ENCODE peak calls at places on chromosomes 11 and 22, in eight cellular contexts. J, C, N, Y, K, Q, R and H are unnamed samples.

GRCh38 chr11:132177106-132177505 is 806.7 kb downstream of the NTM start:
- DNase-seq in J (no peak), C (peak), N (no peak), Y (no peak), K (no peak), Q (peak), R (no peak), H (no peak)

GRCh38 chr11:72635931-72636330 is 38.3 kb downstream of the PDE2A start:
- DNase-seq in J (no peak), C (no peak), N (no peak), Y (no peak), K (no peak), Q (no peak), R (no peak), H (no peak)

GRCh38 chr22:28025866-28026575 is 107.0 kb upstream of the PITPNB start:
- DNase-seq in J (no peak), C (no peak), N (no peak), Y (no peak), K (peak), Q (no peak), R (peak), H (no peak)

GRCh38 chr11:67288198-67288451 is 978 bp upstream of the ANKRD13D start:
- DNase-seq in J (no peak), C (no peak), N (no peak), Y (no peak), K (no peak), Q (no peak), R (no peak), H (no peak)

GRCh38 chr22:38872831-38873248 is 824 bp upstream of the CBX6 start:
- DNase-seq in J (no peak), C (no peak), N (peak), Y (peak), K (no peak), Q (peak), R (peak), H (peak)

GRCh38 chr11:69721061-69721460 is 17.2 kb upstream of the FGF19 start:
- DNase-seq in J (no peak), C (no peak), N (no peak), Y (no peak), K (no peak), Q (no peak), R (no peak), H (no peak)

GRCh38 chr11:119583585-119583984 is 145.4 kb downstream of the NECTIN1 start:
- DNase-seq in J (no peak), C (no peak), N (no peak), Y (no peak), K (no peak), Q (no peak), R (no peak), H (no peak)

GRCh38 chr11:47587733-47588326 is 1.4 kb downstream of the FAM180B start:
- DNase-seq in J (no peak), C (no peak), N (no peak), Y (no peak), K (no peak), Q (no peak), R (no peak), H (no peak)

GRCh38 chr22:38982008-38982927 is at the start of gene APOBEC3B:
- DNase-seq in J (peak), C (peak), N (peak), Y (peak), K (peak), Q (peak), R (peak), H (peak)

GRCh38 chr11:79512706-79513469 is 72.1 kb upstream of the TENM4 start:
- DNase-seq in J (no peak), C (no peak), N (no peak), Y (no peak), K (no peak), Q (no peak), R (no peak), H (no peak)

GRCh38 chr11:18705651-18706281 is 7.2 kb downstream of the TMEM86A start:
- DNase-seq in J (no peak), C (no peak), N (peak), Y (peak), K (no peak), Q (peak), R (peak), H (peak)

GRCh38 chr11:71240865-71241691 is 11.3 kb downstream of the SHANK2 start:
- DNase-seq in J (no peak), C (peak), N (peak), Y (no peak), K (peak), Q (no peak), R (peak), H (no peak)

DNA sequence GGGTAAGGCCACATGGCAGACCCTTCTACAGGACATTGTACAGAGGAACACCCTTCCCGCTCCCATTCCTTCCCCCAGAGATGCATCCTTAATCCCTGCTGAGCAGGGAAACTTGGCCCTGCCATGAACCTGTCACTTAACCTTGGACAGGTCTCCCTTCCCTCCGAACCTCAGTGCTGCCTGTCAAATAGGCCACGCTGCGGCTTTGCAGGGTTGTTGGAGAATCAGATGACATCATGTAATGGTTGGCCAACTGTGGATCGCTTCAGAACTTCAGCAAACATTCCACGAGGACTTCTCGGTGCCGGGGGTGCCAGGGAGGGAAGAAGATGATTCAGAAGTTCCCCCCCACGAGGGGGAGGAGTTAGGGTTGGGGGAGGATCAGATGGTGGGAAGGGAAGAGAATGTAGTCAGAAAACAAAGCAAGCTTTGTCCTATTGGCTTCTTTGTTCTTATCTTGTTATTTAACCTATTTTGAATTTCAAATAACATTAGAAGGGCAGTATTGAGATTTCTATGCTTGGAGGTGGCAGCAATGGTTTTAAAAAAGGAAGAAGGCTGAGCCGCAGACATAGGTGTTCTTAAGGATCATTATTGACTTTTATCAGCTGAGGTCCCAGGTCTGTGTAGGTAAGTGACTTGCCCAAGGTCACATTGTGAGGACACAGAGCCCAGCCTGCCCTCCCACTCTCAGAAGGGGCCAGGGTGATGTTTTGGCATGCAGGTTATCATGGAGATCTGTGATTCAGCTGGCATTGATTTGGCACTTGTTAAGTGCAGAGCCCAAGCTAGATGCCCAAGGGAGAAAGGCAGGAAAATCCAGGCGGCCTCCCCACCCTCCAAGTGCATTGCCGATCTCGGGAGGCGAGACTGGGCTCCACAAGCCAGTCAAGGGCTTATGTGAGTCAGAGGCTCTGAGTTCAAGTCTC is 3.1 kb downstream of the CDC42EP1 start:
- DNase-seq in J (peak), C (peak), N (peak), Y (peak), K (peak), Q (peak), R (peak), H (peak)
- H3K4me3 ChIP-seq in J (peak), C (peak), N (no peak), Y (peak), K (no peak), Q (peak), R (peak), H (no peak)

DNA sequence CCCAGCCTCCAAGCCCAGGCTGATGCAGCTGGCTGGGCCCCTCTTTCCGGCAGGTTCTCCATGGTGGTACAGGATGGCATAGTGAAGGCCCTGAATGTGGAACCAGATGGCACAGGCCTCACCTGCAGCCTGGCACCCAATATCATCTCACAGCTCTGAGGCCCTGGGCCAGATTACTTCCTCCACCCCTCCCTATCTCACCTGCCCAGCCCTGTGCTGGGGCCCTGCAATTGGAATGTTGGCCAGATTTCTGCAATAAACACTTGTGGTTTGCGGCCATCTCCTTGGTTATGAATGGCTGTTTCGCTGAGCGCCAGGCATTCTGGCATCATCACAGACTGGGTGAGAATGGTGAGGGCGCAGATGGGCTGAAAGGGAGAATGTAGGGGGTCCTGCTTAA is 3.6 kb downstream of the PRDX5 start:
- DNase-seq in J (no peak), C (no peak), N (peak), Y (no peak), K (no peak), Q (no peak), R (peak), H (peak)
- TF ChIP-seq POLR2A in J (no peak), C (no peak), N (peak), Y (no peak), K (no peak), Q (no peak), R (no peak), H (no peak)

DNA sequence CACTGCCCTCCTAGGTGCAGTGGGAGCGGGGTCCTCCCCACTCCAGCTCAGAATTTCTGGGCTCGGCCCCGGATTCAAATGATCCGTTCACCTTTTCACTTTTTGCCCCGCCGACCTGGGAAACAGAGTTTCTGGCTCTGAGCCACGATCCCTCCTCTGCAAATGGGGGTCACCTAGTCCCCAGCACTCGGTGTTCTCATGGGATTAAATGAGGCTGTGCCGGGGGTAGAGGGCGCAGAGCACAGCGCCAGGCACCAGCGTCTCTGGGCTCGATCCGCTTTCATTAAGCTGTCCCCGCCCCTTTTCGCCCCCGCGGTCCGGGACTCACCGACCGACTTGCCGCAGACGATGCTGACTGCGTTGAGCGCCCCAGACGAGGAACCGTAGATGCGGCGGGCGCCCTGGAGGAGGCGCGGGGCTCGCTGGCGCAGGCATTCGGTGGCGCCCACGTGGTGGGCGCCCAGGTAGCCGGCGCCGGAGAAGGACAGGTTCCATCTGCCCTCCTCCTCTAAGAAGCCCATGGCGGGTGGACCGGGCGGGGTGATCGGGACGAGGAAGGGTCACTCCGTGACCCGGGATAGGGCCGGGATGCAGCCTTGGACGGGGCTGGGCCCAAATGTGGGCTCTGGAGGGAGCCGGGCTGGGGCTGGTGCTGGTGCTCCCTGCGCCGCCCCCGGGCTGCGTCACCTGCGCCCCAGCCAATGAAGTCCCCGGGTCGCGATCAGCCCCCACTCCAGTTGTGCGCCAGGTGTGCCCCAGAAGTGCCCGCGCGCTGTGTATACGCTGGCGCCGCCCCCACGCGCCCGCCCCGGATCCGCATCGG is at the start of gene PNPLA5:
- DNase-seq in J (no peak), C (no peak), N (no peak), Y (no peak), K (no peak), Q (no peak), R (no peak), H (no peak)
- H3K4me3 ChIP-seq in J (peak), C (no peak), N (no peak), Y (no peak), K (peak), Q (no peak), R (no peak), H (no peak)

DNA sequence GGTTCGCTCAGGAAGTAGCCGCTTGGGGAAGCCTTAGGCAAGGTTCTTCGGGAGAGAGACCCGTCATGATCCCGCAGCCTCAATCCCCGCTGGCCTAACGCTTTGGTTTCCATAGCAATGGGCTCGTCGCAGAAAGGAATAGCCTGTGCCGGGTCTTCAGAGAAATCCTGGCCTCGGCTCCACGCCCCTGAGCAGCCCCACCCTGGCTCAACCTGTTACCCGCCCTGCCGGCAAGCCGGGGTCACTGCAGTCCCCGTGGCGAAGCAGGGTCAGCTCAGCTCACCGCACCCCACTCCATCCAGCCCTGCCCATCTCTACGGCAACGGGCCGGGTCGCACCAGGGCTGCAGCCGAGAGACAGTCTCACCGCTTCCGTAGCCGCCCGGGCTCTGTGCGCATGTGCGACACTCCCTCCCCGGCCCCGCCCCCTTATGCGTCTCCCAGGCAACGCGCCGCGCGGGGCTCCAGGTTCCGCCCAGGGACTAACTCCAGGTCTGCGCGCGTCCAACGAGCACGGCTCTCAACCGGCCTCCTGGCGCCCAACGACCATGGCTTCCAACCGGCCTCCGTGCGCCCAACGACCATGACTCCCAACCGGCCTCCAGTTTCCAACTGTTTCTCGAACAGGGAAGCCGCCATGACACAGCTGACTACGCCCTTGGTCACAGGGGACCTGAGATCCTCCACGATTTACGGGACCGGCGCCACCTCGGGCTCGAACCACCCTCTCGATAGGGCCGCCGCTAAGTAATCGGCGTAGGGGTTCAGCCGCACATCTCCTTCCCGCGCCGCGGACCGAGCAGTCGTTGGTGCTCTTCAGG is at the start of gene DUSP18:
- DNase-seq in J (peak), C (peak), N (peak), Y (peak), K (peak), Q (peak), R (peak), H (peak)
- TF ChIP-seq POLR2A in J (peak), C (no peak), N (peak), Y (peak), K (no peak), Q (peak), R (peak), H (peak)

GRCh38 chr11:13287681-13288080 is 10.1 kb downstream of the BMAL1 start:
- DNase-seq in J (no peak), C (no peak), N (no peak), Y (no peak), K (no peak), Q (no peak), R (no peak), H (no peak)

GRCh38 chr11:13289081-13289480 is 11.5 kb downstream of the BMAL1 start:
- DNase-seq in J (no peak), C (no peak), N (no peak), Y (no peak), K (no peak), Q (no peak), R (no peak), H (no peak)

GRCh38 chr11:13287026-13287425 is 9.4 kb downstream of the BMAL1 start:
- DNase-seq in J (no peak), C (no peak), N (no peak), Y (no peak), K (no peak), Q (no peak), R (no peak), H (no peak)

GRCh38 chr11:13290221-13290980 is 12.8 kb downstream of the BMAL1 start:
- DNase-seq in J (no peak), C (no peak), N (no peak), Y (no peak), K (peak), Q (no peak), R (no peak), H (no peak)

DNA sequence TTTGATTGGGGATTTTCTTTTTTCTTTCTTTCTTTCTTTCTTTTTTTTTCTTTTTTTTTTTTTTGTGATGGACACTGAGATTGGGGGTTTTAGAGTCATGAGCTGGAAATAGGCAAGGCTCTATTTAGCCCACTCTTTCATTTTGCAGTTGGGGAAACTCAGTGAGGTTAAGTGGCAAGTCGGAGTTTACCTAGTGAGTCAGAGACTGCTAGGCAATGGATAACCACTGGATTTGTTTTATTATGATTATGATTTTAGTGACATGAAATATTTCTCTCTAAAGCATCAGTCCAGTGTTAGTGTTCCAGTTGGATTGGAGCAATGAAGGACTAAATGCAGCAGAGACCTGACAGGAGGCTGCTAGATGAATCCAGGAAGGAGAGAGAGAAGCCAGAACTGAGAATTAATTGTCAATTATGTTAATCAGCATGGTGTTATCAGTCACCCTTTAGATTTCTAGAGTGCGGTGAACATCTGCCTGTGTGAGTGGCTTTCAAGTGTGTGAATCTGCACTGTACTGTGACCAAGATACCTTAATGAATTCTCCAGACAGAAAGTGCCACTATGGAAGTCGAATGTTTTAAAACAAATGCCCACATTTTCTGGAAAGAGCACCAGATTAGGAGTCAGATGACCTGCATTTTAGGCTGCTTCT is 10.9 kb downstream of the BMAL1 start:
- DNase-seq in J (no peak), C (no peak), N (no peak), Y (no peak), K (no peak), Q (no peak), R (no peak), H (no peak)
- H3K4me3 ChIP-seq in J (no peak), C (no peak), N (no peak), Y (no peak), K (no peak), Q (no peak), R (no peak), H (no peak)

DNA sequence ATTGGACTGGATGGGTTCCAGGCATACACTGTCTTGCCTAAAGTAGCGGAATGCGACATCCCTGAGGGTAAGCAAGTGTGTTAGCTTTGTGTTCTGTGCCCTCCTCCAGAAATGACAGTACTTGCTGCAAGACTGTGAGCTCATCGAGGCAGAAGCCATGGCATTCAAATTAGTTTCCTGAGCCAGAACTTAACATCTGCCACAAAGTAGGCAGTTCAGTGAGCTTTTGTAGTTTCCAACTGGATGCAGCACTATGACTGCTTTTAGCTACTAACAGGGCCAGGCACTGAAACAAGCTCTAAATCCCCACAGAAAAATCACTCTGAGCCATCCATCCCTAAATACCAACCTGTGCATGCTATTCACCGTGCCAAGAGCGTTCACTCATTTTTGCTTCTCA is 1.2 kb upstream of the FAR1 start:
- DNase-seq in J (no peak), C (no peak), N (no peak), Y (no peak), K (no peak), Q (peak), R (no peak), H (no peak)
- TF ChIP-seq POLR2A in J (no peak), C (no peak), N (no peak), Y (no peak), K (no peak), Q (no peak), R (no peak), H (no peak)

GRCh38 chr22:46397514-46397913 is 62.0 kb downstream of the TRMU start:
- DNase-seq in J (no peak), C (no peak), N (no peak), Y (no peak), K (no peak), Q (no peak), R (no peak), H (no peak)

GRCh38 chr22:46394622-46395021 is 59.1 kb downstream of the TRMU start:
- DNase-seq in J (no peak), C (no peak), N (no peak), Y (no peak), K (no peak), Q (no peak), R (no peak), H (no peak)

GRCh38 chr22:46395145-46395544 is 59.6 kb downstream of the TRMU start:
- DNase-seq in J (no peak), C (no peak), N (no peak), Y (no peak), K (no peak), Q (no peak), R (no peak), H (no peak)

GRCh38 chr22:46399625-46400024 is 64.1 kb downstream of the TRMU start:
- DNase-seq in J (no peak), C (no peak), N (no peak), Y (no peak), K (no peak), Q (no peak), R (no peak), H (no peak)

GRCh38 chr22:46397951-46398350 is 62.4 kb downstream of the TRMU start:
- DNase-seq in J (no peak), C (no peak), N (no peak), Y (no peak), K (no peak), Q (no peak), R (no peak), H (no peak)
- H3K4me3 ChIP-seq in J (no peak), C (no peak), N (no peak), Y (no peak), K (no peak), Q (no peak), R (no peak), H (no peak)